ENCODE peak calls at places on chromosomes 11 and 22, in five cellular contexts. X is H1, B is GM12878, H is HepG2, D is SK-N-SH. Z is an unnamed sample.

GRCh38 chr22:32329202-32329645 is 28.4 kb upstream of the RFPL3 start:
- DNase-seq in B (no peak), X (no peak), H (no peak), D (no peak), Z (no peak)

GRCh38 chr11:111045408-111045806 is 200.1 kb upstream of the POU2AF2 start:
- DNase-seq in H (no peak), B (no peak), D (no peak), X (no peak), Z (no peak)

GRCh38 chr11:1839924-1840779 is 1.4 kb downstream of the TNNI2 start:
- DNase-seq in H (no peak), B (no peak), D (no peak), X (no peak), Z (peak; percentile 91)

GRCh38 chr11:115198301-115198700 is 305.9 kb downstream of the CADM1 start:
- DNase-seq in D (no peak), H (no peak), B (no peak), X (no peak), Z (no peak)

GRCh38 chr11:35223429-35223828 is 84.5 kb downstream of the CD44 start:
- DNase-seq in D (peak; percentile 81), B (no peak), H (no peak), X (no peak), Z (no peak)

GRCh38 chr22:45491841-45492240 is 10.8 kb upstream of the FBLN1 start:
- DNase-seq in B (no peak), H (no peak), D (no peak), X (no peak), Z (no peak)

GRCh38 chr11:4665424-4665823 is 21.6 kb downstream of the OR51E1 start:
- DNase-seq in B (no peak), D (no peak), X (no peak), H (no peak), Z (no peak)

GRCh38 chr11:12817681-12818332 is 143.6 kb downstream of the TEAD1 start:
- DNase-seq in H (no peak), D (no peak), B (no peak), X (no peak), Z (no peak)

GRCh38 chr11:65777821-65778361 is 2.9 kb downstream of the AP5B1 start:
- DNase-seq in B (no peak), D (peak; percentile 16), H (no peak), X (no peak), Z (no peak)

GRCh38 chr11:125514336-125515101 is 18.5 kb upstream of the FEZ1 start:
- DNase-seq in X (no peak), D (peak; percentile 32), H (no peak), B (peak; percentile 92), Z (peak; percentile 94)

GRCh38 chr11:92376146-92376599 is 151.6 kb downstream of the FAT3 start:
- DNase-seq in B (no peak), X (no peak), D (no peak), H (no peak), Z (no peak)

GRCh38 chr22:50434849-50435700 is 39.8 kb downstream of the SBF1 start:
- DNase-seq in H (no peak), D (no peak), X (no peak), B (no peak), Z (no peak)

GRCh38 chr11:31233425-31233824 is 136.1 kb downstream of the DCDC1 start:
- DNase-seq in B (no peak), H (peak; percentile 2), D (no peak), X (no peak), Z (no peak)

GRCh38 chr11:10561947-10562346 is 6.5 kb downstream of the LYVE1 start:
- DNase-seq in D (no peak), X (no peak), H (no peak), B (no peak), Z (no peak)

GRCh38 chr22:48051796-48052620 is 1289.6 kb downstream of the TBC1D22A start:
- DNase-seq in H (no peak), B (no peak), D (no peak), X (no peak), Z (no peak)

GRCh38 chr22:26330971-26331625 is 98.0 kb upstream of the ASPHD2 start:
- DNase-seq in X (peak; percentile 29), B (peak; percentile 7), H (peak; percentile 54), D (peak; percentile 81), Z (peak; percentile 30)

GRCh38 chr11:87743002-87743401 is 432.2 kb downstream of the RAB38 start:
- DNase-seq in H (no peak), D (no peak), X (no peak), B (no peak), Z (no peak)

GRCh38 chr11:31582697-31583096 is 73.1 kb downstream of the ELP4 start:
- DNase-seq in D (no peak), X (no peak), B (no peak), H (no peak), Z (peak; percentile 3)

GRCh38 chr11:47394050-47394321 is 14.4 kb upstream of the SLC39A13 start:
- DNase-seq in B (no peak), D (no peak), H (no peak), X (no peak), Z (no peak)

GRCh38 chr22:20957691-20958440 is 9.2 kb upstream of the AIFM3 start:
- DNase-seq in D (peak; percentile 25), H (no peak), X (no peak), B (no peak), Z (peak; percentile 66)

GRCh38 chr11:100232006-100232405 is 455.1 kb upstream of the ARHGAP42 start:
- DNase-seq in D (no peak), X (no peak), H (no peak), B (no peak), Z (no peak)

GRCh38 chr11:91296628-91297027 is 928.0 kb upstream of the FAT3 start:
- DNase-seq in X (no peak), D (no peak), B (no peak), H (no peak), Z (no peak)

GRCh38 chr22:48222742-48223487 is 1460.5 kb downstream of the TBC1D22A start:
- DNase-seq in D (no peak), H (no peak), X (no peak), B (no peak), Z (no peak)

GRCh38 chr11:94740975-94741707 is 27.0 kb upstream of the AMOTL1 start:
- DNase-seq in D (peak; percentile 82), B (no peak), X (no peak), H (peak; percentile 41), Z (no peak)

GRCh38 chr11:99534812-99535211 is 514.1 kb downstream of the CNTN5 start:
- DNase-seq in X (no peak), B (no peak), D (no peak), H (no peak), Z (no peak)

GRCh38 chr11:35146074-35146521 is 7.1 kb downstream of the CD44 start:
- DNase-seq in D (no peak), X (no peak), H (no peak), B (peak; percentile 83), Z (peak; percentile 17)

GRCh38 chr22:22789233-22789921 is 98.2 kb upstream of the IGLL5 start:
- DNase-seq in B (no peak), H (no peak), D (no peak), X (no peak), Z (no peak)

GRCh38 chr11:1152316-1153104 is 5.2 kb upstream of the MUC5AC start:
- DNase-seq in D (peak; percentile 16), H (peak; percentile 12), X (no peak), B (no peak), Z (peak; percentile 21)

GRCh38 chr22:50611341-50612060 is 10.9 kb downstream of the MAPK8IP2 start:
- DNase-seq in H (no peak), X (no peak), D (no peak), B (no peak), Z (no peak)

GRCh38 chr11:119896387-119897045 is 167.5 kb upstream of the NECTIN1 start:
- DNase-seq in D (no peak), X (no peak), H (no peak), B (no peak), Z (no peak)
- H3K4me3 ChIP-seq in D (no peak overlapping the region), X (no peak overlapping the region), H (no peak overlapping the region), B (no peak overlapping the region), Z (no peak overlapping the region)

GRCh38 chr11:20162824-20163777 is 2.8 kb upstream of the DBX1 start:
- DNase-seq in B (no peak), H (no peak), D (peak; percentile 64), X (no peak), Z (no peak)
- TF ChIP-seq GABPA in B (no peak), H (no peak), D (no peak), X (no peak), Z (no peak)

GRCh38 chr11:68950268-68950667 is 30.5 kb downstream of the MRGPRD start:
- DNase-seq in H (no peak), B (no peak), X (no peak), D (peak; percentile 49), Z (no peak)
- H3K4me3 ChIP-seq in H (no peak overlapping the region), B (no peak overlapping the region), X (no peak overlapping the region), D (no peak overlapping the region), Z (no peak overlapping the region)

GRCh38 chr11:117444256-117445096 is 116.8 kb downstream of the CEP164 start:
- DNase-seq in B (no peak), H (no peak), X (no peak), D (peak; percentile 86), Z (no peak)
- TF ChIP-seq GABPA in B (no peak), H (no peak), X (no peak), D (no peak), Z (no peak)

GRCh38 chr11:16610213-16610737 is 128.2 kb upstream of the C11orf58 start:
- DNase-seq in D (no peak), X (no peak), H (no peak), B (no peak), Z (no peak)
- H3K4me3 ChIP-seq in D (no peak overlapping the region), X (peak overlapping the region; percentile 43), H (no peak overlapping the region), B (no peak overlapping the region), Z (no peak overlapping the region)

DNA sequence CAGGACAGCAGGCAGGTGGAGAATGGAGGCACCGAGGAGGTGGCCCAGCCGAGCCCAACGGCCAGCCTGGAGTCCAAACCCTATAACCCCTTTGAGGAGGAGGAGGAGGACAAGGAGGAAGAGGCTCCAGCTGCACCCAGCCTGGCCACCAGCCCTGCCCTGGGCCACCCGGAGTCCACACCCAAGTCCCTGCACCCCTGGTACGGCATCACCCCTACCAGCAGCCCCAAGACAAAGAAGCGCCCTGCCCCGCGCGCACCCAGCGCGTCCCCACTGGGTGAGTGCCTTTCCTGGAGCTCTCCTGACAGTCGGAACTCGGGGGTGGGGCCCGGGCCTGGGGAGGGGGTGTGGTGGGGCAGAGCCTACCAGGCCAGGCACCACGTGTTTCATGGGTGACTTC is 19.7 kb downstream of the MICALL1 start:
- DNase-seq in X (no peak), H (no peak), D (peak; percentile 25), B (no peak), Z (no peak)
- TF ChIP-seq GABPA in X (no peak), H (no peak), D (no peak), B (no peak), Z (no peak)

GRCh38 chr22:43262990-43263644 is 76.2 kb upstream of the TTLL12 start:
- DNase-seq in D (no peak), H (peak; percentile 85), X (no peak), B (peak; percentile 12), Z (peak; percentile 84)
- H3K4me3 ChIP-seq in D (no peak overlapping the region), H (no peak overlapping the region), X (no peak overlapping the region), B (peak overlapping the region; percentile 12), Z (no peak overlapping the region)